ENCODE peak calls at places on chromosomes 11 and 22, in ten cellular contexts. T is brain microvascular endothelial cell; M is cardiac muscle cell; W is PC-3; X is fibroblast of mammary gland; Z is CD8-positive, alpha-beta T cell; J is breast epithelium; A is AG04450; P is heart right ventricle; I is HFF-Myc. D is an unnamed sample.
A peak's percentile ranks its signal among the peaks of the same experiment; 100 is the strongest.

GRCh38 chr11:64207247-64208085 is 945 bp downstream of the FERMT3 start:
- DNase-seq in T (peak; percentile 84), M (no peak), W (peak; percentile 22), X (peak; percentile 82), Z (peak; percentile 75), J (no peak), A (no peak), P (peak; percentile 65), I (peak; percentile 55), D (no peak)

GRCh38 chr22:40452730-40453487 is 82.5 kb downstream of the SGSM3 start:
- DNase-seq in T (no peak), M (peak; percentile 9), W (no peak), X (no peak), Z (no peak), J (no peak), A (no peak), P (no peak), I (no peak), D (no peak)

GRCh38 chr22:47606426-47606825 is 844.0 kb downstream of the TBC1D22A start:
- DNase-seq in T (no peak), M (no peak), W (no peak), X (no peak), Z (no peak), J (no peak), A (no peak), P (no peak), I (no peak), D (no peak)

GRCh38 chr22:49235463-49236300 is 592.0 kb downstream of the BRD1 start:
- DNase-seq in T (no peak), M (no peak), W (no peak), X (no peak), Z (no peak), J (peak; percentile 6), A (no peak), P (no peak), I (no peak), D (no peak)

GRCh38 chr11:119854521-119854920 is 125.5 kb upstream of the NECTIN1 start:
- DNase-seq in T (no peak), M (no peak), W (peak; percentile 9), X (no peak), Z (no peak), J (no peak), A (no peak), P (no peak), I (no peak), D (no peak)

GRCh38 chr22:28203286-28203685 is 284.2 kb upstream of the PITPNB start:
- DNase-seq in T (no peak), M (no peak), W (no peak), X (no peak), Z (no peak), J (no peak), A (no peak), P (no peak), I (no peak), D (no peak)

GRCh38 chr22:35546886-35547285 is 6.3 kb downstream of the RASD2 start:
- DNase-seq in T (no peak), M (no peak), W (no peak), X (no peak), Z (no peak), J (no peak), A (no peak), P (no peak), I (no peak), D (no peak)

GRCh38 chr11:88655163-88655562 is 317.6 kb upstream of the CTSC start:
- DNase-seq in T (no peak), M (no peak), W (no peak), X (no peak), Z (no peak), J (no peak), A (no peak), P (no peak), I (no peak), D (no peak)

GRCh38 chr11:122717264-122717867 is 61.8 kb downstream of the UBASH3B start:
- DNase-seq in T (no peak), M (no peak), W (no peak), X (no peak), Z (peak; percentile 24), J (no peak), A (no peak), P (no peak), I (no peak), D (no peak)

GRCh38 chr11:122711831-122712378 is 56.4 kb downstream of the UBASH3B start:
- DNase-seq in T (no peak), M (peak; percentile 50), W (peak; percentile 78), X (no peak), Z (no peak), J (no peak), A (no peak), P (no peak), I (no peak), D (no peak)

GRCh38 chr11:122714484-122714883 is 59.0 kb downstream of the UBASH3B start:
- DNase-seq in T (no peak), M (no peak), W (no peak), X (no peak), Z (no peak), J (no peak), A (no peak), P (no peak), I (no peak), D (no peak)

GRCh38 chr11:122714021-122714420 is 58.5 kb downstream of the UBASH3B start:
- DNase-seq in T (no peak), M (no peak), W (no peak), X (no peak), Z (no peak), J (no peak), A (no peak), P (no peak), I (no peak), D (no peak)

GRCh38 chr11:122715883-122716282 is 60.4 kb downstream of the UBASH3B start:
- DNase-seq in T (no peak), M (no peak), W (no peak), X (no peak), Z (no peak), J (no peak), A (no peak), P (no peak), I (no peak), D (no peak)
- H3K4me3 ChIP-seq in T (no peak overlapping the region), M (no peak overlapping the region), W (no peak overlapping the region), X (no peak overlapping the region), Z (no peak overlapping the region), J (no peak overlapping the region), A (no peak overlapping the region), P (no peak overlapping the region), I (no peak overlapping the region), D (no peak overlapping the region)

DNA sequence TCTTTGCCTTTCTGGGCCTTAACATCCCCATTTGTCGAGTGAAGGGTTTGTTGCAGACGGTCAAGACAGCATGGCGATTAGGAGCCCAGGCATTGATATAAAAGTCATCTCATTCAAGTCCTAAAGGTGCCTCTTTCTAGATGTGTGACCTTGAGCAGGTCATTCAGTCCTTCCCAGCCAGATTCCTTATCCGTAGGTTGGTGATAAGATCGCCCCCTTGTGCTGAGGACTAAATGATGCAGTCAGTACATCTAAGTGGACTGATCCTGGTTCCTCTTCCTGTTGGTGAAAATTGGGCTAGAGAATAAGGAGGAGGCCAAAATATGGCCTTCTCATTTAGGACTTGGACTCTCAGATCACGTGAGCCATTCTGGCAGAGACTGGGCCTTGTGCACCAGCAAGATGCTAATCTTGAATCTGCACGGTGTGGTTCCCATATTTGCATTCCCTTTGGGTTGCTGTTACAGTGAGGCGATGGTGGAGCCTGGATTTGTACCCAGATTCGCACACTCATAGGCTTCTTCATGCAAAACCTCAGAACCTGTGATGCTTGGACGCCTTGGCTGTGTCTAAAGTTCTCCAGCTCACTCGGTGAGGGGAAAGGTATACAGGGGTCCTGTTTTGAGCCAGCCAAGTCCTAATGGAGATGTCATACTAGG is 156.8 kb downstream of the MYO18B start:
- DNase-seq in T (no peak), M (peak; percentile 26), W (no peak), X (peak; percentile 1), Z (no peak), J (no peak), A (no peak), P (no peak), I (no peak), D (no peak)
- TF ChIP-seq CTCF in T (no peak), M (no peak), W (no peak), X (no peak), Z (no peak), J (no peak), A (no peak), P (no peak), I (no peak), D (no peak)

GRCh38 chr11:106399075-106399500 is 321.6 kb downstream of the AASDHPPT start:
- DNase-seq in T (peak; percentile 98), M (no peak), W (peak; percentile 99), X (peak; percentile 100), Z (no peak), J (no peak), A (peak; percentile 98), P (peak; percentile 15), I (peak; percentile 99), D (peak; percentile 97)

GRCh38 chr11:106397787-106398355 is 320.4 kb downstream of the AASDHPPT start:
- DNase-seq in T (no peak), M (no peak), W (no peak), X (peak; percentile 37), Z (no peak), J (no peak), A (no peak), P (no peak), I (no peak), D (no peak)

GRCh38 chr11:106398396-106399074 is 321.1 kb downstream of the AASDHPPT start:
- DNase-seq in T (peak; percentile 48), M (no peak), W (peak; percentile 69), X (no peak), Z (no peak), J (no peak), A (no peak), P (no peak), I (no peak), D (peak; percentile 41)

GRCh38 chr11:106399624-106400023 is 322.2 kb downstream of the AASDHPPT start:
- DNase-seq in T (no peak), M (no peak), W (no peak), X (no peak), Z (no peak), J (no peak), A (no peak), P (no peak), I (no peak), D (no peak)

DNA sequence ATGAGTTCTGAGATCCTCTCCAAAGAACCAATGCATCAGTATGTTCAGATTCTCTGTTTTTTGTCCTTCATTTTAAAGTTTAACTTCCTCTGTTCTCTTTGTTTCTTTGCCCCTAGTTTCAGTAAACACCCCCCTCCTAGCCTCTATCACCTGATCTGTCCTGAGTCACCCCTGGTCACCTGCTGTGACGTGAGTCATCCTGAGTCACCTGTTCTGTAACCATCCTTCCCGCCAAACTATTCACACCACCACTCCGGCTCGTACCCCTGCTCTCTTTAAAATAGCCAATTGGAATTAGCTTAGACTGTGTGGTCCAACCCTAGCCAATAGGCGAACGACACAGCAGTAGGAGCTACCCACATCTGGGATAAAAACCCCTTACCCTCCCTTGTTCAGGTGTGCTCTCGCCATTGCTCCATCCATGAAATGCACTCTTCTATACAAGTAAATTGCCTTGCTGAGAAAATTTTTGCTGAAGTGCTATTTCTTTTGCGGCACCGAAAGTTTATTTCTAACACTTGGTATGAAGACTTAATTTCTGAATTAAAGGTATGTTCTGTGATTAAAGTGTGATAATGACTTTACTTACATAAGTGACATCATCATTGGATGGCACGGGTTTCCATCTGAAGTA is 318.4 kb downstream of the AASDHPPT start:
- DNase-seq in T (no peak), M (no peak), W (peak; percentile 50), X (peak; percentile 30), Z (no peak), J (no peak), A (no peak), P (no peak), I (no peak), D (no peak)
- H3K4me3 ChIP-seq in T (no peak overlapping the region), M (no peak overlapping the region), W (no peak overlapping the region), X (no peak overlapping the region), Z (no peak overlapping the region), J (no peak overlapping the region), A (no peak overlapping the region), P (no peak overlapping the region), I (no peak overlapping the region), D (no peak overlapping the region)

GRCh38 chr11:597166-597725 is 18.5 kb downstream of the IRF7 start:
- DNase-seq in T (no peak), M (no peak), W (no peak), X (no peak), Z (no peak), J (no peak), A (no peak), P (no peak), I (no peak), D (no peak)
- TF ChIP-seq CTCF in T (peak; percentile 45), M (no peak), W (peak; percentile 30), X (no peak), Z (no peak), J (no peak), A (no peak), P (no peak), I (no peak), D (peak; percentile 34)